ENCODE peak calls at places on chromosomes 16 and 17, in six cellular contexts. L is IMR-90, G is trophoblast cell, Q is H9, O is mesendoderm, R is H1. M is an unnamed sample.

GRCh38 chr17:65558683-65559311 is 2.7 kb downstream of the AXIN2 start:
- DNase-seq in Q (no peak), L (no peak), G (no peak), O (peak; percentile 73), R (no peak), M (no peak)

GRCh38 chr17:35432176-35433074 is at the start of gene SLFN12:
- DNase-seq in O (peak; percentile 97), Q (peak; percentile 64), G (peak; percentile 43), L (peak; percentile 98), R (peak; percentile 71), M (peak; percentile 63)

GRCh38 chr16:75075688-75076268 is 40.8 kb downstream of the LDHD start:
- DNase-seq in R (no peak), O (no peak), Q (no peak), L (no peak), G (no peak), M (no peak)

GRCh38 chr16:3180445-3180878 is 7.5 kb upstream of the OR1F1 start:
- DNase-seq in Q (peak; percentile 76), L (no peak), G (no peak), O (peak; percentile 90), R (peak; percentile 95), M (no peak)

GRCh38 chr16:28181557-28181914 is 30.2 kb downstream of the XPO6 start:
- DNase-seq in G (peak; percentile 92), O (peak; percentile 93), L (peak; percentile 97), Q (no peak), R (no peak), M (no peak)

GRCh38 chr16:1642148-1642547 is 30.0 kb downstream of the CRAMP1 start:
- DNase-seq in R (no peak), G (no peak), O (no peak), L (no peak), Q (no peak), M (no peak)

GRCh38 chr17:75571197-75571884 is 16.3 kb upstream of the MYO15B start:
- DNase-seq in Q (no peak), G (peak; percentile 20), L (peak; percentile 9), O (no peak), R (no peak), M (no peak)

GRCh38 chr17:27354491-27355081 is 60.7 kb downstream of the WSB1 start:
- DNase-seq in Q (no peak), O (peak; percentile 57), G (peak; percentile 95), L (no peak), R (no peak), M (no peak)

GRCh38 chr16:24883714-24884151 is 38.0 kb downstream of the SLC5A11 start:
- DNase-seq in G (peak; percentile 18), R (peak; percentile 47), O (peak; percentile 22), Q (peak; percentile 35), L (no peak), M (no peak)

GRCh38 chr16:12678983-12679382 is 124.7 kb downstream of the CPPED1 start:
- DNase-seq in L (no peak), Q (no peak), R (no peak), G (no peak), O (no peak), M (no peak)

GRCh38 chr16:25419681-25420080 is 162.0 kb upstream of the ZKSCAN2 start:
- DNase-seq in R (no peak), G (no peak), Q (no peak), O (no peak), L (no peak), M (no peak)

GRCh38 chr17:28141333-28141732 is 98.9 kb downstream of the NLK start:
- DNase-seq in L (no peak), G (no peak), R (no peak), Q (no peak), O (no peak), M (no peak)

GRCh38 chr16:67652578-67653130 is 7.4 kb downstream of the ACD start:
- DNase-seq in O (peak; percentile 78), L (no peak), R (peak; percentile 83), Q (peak; percentile 69), G (peak; percentile 27), M (peak; percentile 63)

GRCh38 chr17:64358261-64358788 is 32.3 kb downstream of the PECAM1 start:
- DNase-seq in Q (no peak), G (no peak), L (no peak), R (no peak), O (no peak), M (no peak)

GRCh38 chr17:43880420-43880991 is 26.8 kb downstream of the MPP2 start:
- DNase-seq in G (peak; percentile 53), O (peak; percentile 55), L (no peak), R (peak; percentile 86), Q (peak; percentile 80), M (peak; percentile 33)

GRCh38 chr16:82700541-82701240 is 73.9 kb downstream of the CDH13 start:
- DNase-seq in O (no peak), G (no peak), Q (no peak), R (no peak), L (peak; percentile 78), M (no peak)

GRCh38 chr17:33944826-33945225 is 310.3 kb upstream of the CCL2 start:
- DNase-seq in Q (no peak), L (no peak), G (no peak), R (no peak), O (no peak), M (no peak)

GRCh38 chr16:29820271-29820701 is at the start of gene MVP:
- DNase-seq in G (peak; percentile 71), O (no peak), R (peak; percentile 39), Q (no peak), L (peak; percentile 57), M (no peak)

GRCh38 chr16:54077412-54077821 is 209.2 kb downstream of the IRX3 start:
- DNase-seq in G (no peak), R (no peak), Q (no peak), O (peak; percentile 32), L (peak; percentile 81), M (no peak)

GRCh38 chr17:73179387-73179786 is 13.5 kb upstream of the COG1 start:
- DNase-seq in L (no peak), G (no peak), O (no peak), R (no peak), Q (no peak), M (no peak)

GRCh38 chr16:58582971-58583765 is 46.5 kb downstream of the CNOT1 start:
- DNase-seq in L (no peak), G (no peak), O (peak; percentile 91), R (no peak), Q (no peak), M (no peak)

GRCh38 chr16:47565454-47565853 is 104.3 kb downstream of the PHKB start:
- DNase-seq in O (no peak), Q (no peak), G (peak; percentile 7), R (no peak), L (peak; percentile 66), M (no peak)

GRCh38 chr17:39979865-39980401 is 674 bp upstream of the PSMD3 start:
- DNase-seq in Q (peak; percentile 68), G (no peak), R (no peak), L (peak; percentile 19), O (peak; percentile 66), M (no peak)

GRCh38 chr16:67651039-67651438 is 6.1 kb downstream of the CARMIL2 start:
- DNase-seq in O (no peak), G (no peak), R (no peak), L (no peak), Q (no peak), M (no peak)

GRCh38 chr16:53129281-53130192 is 74.7 kb downstream of the CHD9 start:
- DNase-seq in O (no peak), Q (no peak), R (no peak), L (peak; percentile 81), G (no peak), M (no peak)

GRCh38 chr17:71252446-71252845 is 868.4 kb upstream of the SOX9 start:
- DNase-seq in Q (no peak), G (no peak), O (no peak), R (no peak), L (no peak), M (no peak)

GRCh38 chr16:52182840-52183239 is 364.1 kb downstream of the TOX3 start:
- DNase-seq in O (no peak), G (no peak), L (no peak), R (no peak), Q (no peak), M (no peak)

GRCh38 chr16:26240807-26241206 is 549.0 kb downstream of the HS3ST4 start:
- DNase-seq in R (no peak), L (no peak), Q (no peak), O (no peak), G (no peak), M (no peak)

GRCh38 chr16:57413733-57414132 is 9.2 kb downstream of the CCL17 start:
- DNase-seq in L (no peak), R (no peak), O (no peak), G (no peak), Q (no peak), M (no peak)
- H3K4me1 ChIP-seq in L (peaks cover 1% of the 10 kb centered on the region), R (peaks cover 12% of the 10 kb centered on the region), O (peaks cover 4% of the 10 kb centered on the region), G (peaks cover 15% of the 10 kb centered on the region), Q (no peaks in the 10 kb centered on the region), M (peaks cover 12% of the 10 kb centered on the region)

DNA sequence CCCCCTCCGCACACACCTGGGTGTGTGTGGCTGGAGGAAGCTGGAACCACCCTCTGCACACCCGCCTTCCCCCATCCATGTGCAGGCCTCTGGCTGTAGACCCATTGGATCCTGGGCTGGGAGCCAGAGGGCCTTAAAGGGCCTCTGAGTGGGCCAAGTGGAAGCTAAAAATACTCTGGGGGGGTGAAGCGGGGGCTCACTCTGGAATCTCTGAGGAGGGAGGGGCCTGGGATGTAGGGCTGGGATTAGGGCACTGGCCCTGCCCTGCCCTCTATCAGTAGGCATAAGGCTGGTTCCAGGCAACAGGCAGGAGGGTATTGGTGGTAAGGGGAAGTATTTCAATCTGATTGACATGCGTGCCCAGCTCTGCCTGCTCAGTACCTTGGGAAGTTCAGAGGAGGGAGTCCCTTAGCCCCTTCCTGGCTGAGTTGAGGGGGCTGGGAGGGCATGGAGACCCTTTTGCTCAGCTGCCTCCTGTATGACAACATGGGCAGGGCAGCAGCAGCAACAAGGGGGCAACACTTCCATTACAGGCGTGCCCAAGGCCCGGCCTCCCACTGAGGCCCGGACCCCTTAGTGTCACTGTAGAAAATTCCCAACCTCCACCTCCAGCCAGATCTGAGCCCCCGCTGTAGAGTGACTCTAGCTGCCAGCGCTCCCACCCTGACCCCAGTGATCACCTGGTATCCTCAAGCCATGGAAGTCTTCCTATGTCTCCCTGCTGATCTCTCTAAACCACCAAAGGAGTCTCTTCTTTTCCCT is 5.2 kb downstream of the ITGA3 start:
- DNase-seq in O (no peak), R (no peak), L (peak; percentile 75), G (no peak), Q (no peak), M (no peak)
- H3K9ac ChIP-seq in O (no peak overlapping the region), R (no peak overlapping the region), L (no peak overlapping the region), G (no peak overlapping the region), Q (no peak overlapping the region), M (no peak overlapping the region)

DNA sequence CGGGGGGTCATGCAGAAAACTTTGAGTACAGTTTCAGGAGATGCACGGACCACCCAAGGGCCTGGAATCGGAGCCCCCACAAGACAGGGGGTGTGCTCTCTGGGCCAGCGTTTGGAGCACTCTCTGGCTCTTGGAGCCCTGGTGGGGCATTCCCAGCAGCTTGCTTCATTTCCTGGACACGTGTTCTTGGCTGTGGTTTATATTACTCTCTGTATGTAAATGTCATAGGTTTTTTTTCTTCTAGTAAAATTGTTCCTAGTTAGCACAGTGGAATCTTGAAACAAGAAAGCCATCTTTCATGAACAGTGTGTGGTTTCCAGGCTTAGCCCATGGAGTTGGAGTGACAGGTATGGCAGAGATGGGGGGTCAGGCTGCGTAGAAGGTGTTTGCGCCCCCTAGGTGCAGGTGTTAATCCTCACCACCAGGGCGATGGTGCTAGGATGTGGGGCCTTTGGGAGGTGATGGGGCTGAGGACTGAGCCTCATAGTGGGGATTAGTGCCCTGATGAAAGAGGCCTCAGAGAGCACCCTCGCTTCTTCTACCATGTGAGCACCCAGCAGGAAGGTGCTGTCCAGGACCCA is 79.8 kb downstream of the JPH3 start:
- DNase-seq in R (peak; percentile 80), Q (peak; percentile 74), O (peak; percentile 47), L (peak; percentile 78), G (no peak), M (no peak)
- H2BK120ac ChIP-seq in R (no peak overlapping the region), Q (no peak overlapping the region), O (no peak overlapping the region), L (peak overlapping the region; percentile 57), G (no peak overlapping the region), M (no peak overlapping the region)

GRCh38 chr17:7436556-7437368 is 1.5 kb downstream of the TMEM102 start:
- DNase-seq in Q (peak; percentile 94), L (peak; percentile 75), G (peak; percentile 97), O (peak; percentile 95), R (peak; percentile 87), M (peak; percentile 83)
- H3K4me1 ChIP-seq in Q (no peaks in the 10 kb centered on the region), L (peaks cover 8% of the 10 kb centered on the region), G (peaks cover 25% of the 10 kb centered on the region), O (peaks cover 5% of the 10 kb centered on the region), R (peaks cover 28% of the 10 kb centered on the region), M (peaks cover 25% of the 10 kb centered on the region)

M was measured in neuronal stem cell.